ENCODE peak calls at places on chromosomes 7 and 10, in four cellular contexts. Z is A549, P is K562, O is HepG2. C is an unnamed sample.

GRCh38 chr10:88919041-88919440 is 33.5 kb downstream of the ACTA2 start:
- ATAC-seq in Z (no peak), P (no peak), O (no peak), C (no peak)

GRCh38 chr7:110590415-110590814 is 500.5 kb upstream of the LRRN3 start:
- ATAC-seq in O (no peak), P (peak; percentile 32), Z (peak; percentile 39), C (no peak)

GRCh38 chr7:51104278-51104677 is 212.3 kb downstream of the COBL start:
- ATAC-seq in O (no peak), Z (no peak), P (no peak), C (no peak)

GRCh38 chr7:139725843-139726484 is 51.8 kb downstream of the HIPK2 start:
- ATAC-seq in P (no peak), Z (no peak), O (no peak), C (peak; percentile 10)

GRCh38 chr7:1747004-1747801 is 77.1 kb downstream of the ELFN1 start:
- ATAC-seq in O (no peak), Z (no peak), P (no peak), C (no peak)

GRCh38 chr7:128352636-128353035 is 8.9 kb downstream of the PRRT4 start:
- ATAC-seq in P (no peak), O (no peak), Z (no peak), C (no peak)

GRCh38 chr7:133682364-133683181 is 429.7 kb downstream of the EXOC4 start:
- ATAC-seq in O (no peak), P (no peak), Z (no peak), C (no peak)

GRCh38 chr10:88541116-88541626 is 41.9 kb downstream of the RNLS start:
- ATAC-seq in O (no peak), Z (no peak), P (no peak), C (peak; percentile 57)

GRCh38 chr10:98374176-98374969 is 40.6 kb downstream of the PYROXD2 start:
- ATAC-seq in O (no peak), Z (peak; percentile 54), P (no peak), C (no peak)

GRCh38 chr7:36565792-36566356 is 158.4 kb downstream of the AOAH start:
- ATAC-seq in O (no peak), Z (no peak), P (no peak), C (peak; percentile 65)

GRCh38 chr10:63456437-63457210 is 9.2 kb downstream of the JMJD1C start:
- ATAC-seq in P (no peak), Z (no peak), O (no peak), C (no peak)

GRCh38 chr10:5710854-5711253 is 26.2 kb downstream of the TASOR2 start:
- ATAC-seq in O (no peak), Z (no peak), P (no peak), C (no peak)

GRCh38 chr7:132709971-132710567 is 133.8 kb upstream of the PLXNA4 start:
- ATAC-seq in P (peak; percentile 84), Z (no peak), O (peak; percentile 26), C (no peak)

GRCh38 chr7:16923019-16923418 is 41.2 kb upstream of the AGR3 start:
- ATAC-seq in O (no peak), P (peak; percentile 46), Z (no peak), C (no peak)

GRCh38 chr7:3548815-3549214 is 247.8 kb downstream of the SDK1 start:
- ATAC-seq in P (no peak), Z (no peak), O (no peak), C (no peak)

GRCh38 chr7:549891-550625 is 30.4 kb upstream of the PDGFA start:
- ATAC-seq in Z (no peak), P (no peak), O (no peak), C (no peak)

GRCh38 chr7:131203291-131203976 is 124.2 kb upstream of the MKLN1 start:
- ATAC-seq in O (no peak), P (no peak), Z (no peak), C (peak; percentile 76)

GRCh38 chr7:133491319-133491718 is 238.4 kb downstream of the EXOC4 start:
- ATAC-seq in Z (no peak), O (no peak), P (no peak), C (no peak)

GRCh38 chr7:138974675-138975237 is 6.4 kb downstream of the KIAA1549 start:
- ATAC-seq in P (no peak), Z (no peak), O (no peak), C (no peak)

GRCh38 chr10:14554091-14554842 is 220.4 kb downstream of the FAM107B start:
- ATAC-seq in P (no peak), Z (no peak), O (no peak), C (no peak)

GRCh38 chr10:23405540-23405939 is 33.3 kb upstream of the OTUD1 start:
- ATAC-seq in Z (no peak), P (no peak), O (peak; percentile 97), C (no peak)

GRCh38 chr10:59977486-59977885 is 71.1 kb upstream of the CCDC6 start:
- ATAC-seq in P (no peak), O (no peak), Z (no peak), C (no peak)

GRCh38 chr10:490256-490655 is 199.2 kb downstream of the DIP2C start:
- ATAC-seq in P (no peak), O (no peak), Z (no peak), C (peak; percentile 96)
- TF ChIP-seq EP300 in P (no peak), O (no peak), Z (no peak), C (peak; percentile 9)

DNA sequence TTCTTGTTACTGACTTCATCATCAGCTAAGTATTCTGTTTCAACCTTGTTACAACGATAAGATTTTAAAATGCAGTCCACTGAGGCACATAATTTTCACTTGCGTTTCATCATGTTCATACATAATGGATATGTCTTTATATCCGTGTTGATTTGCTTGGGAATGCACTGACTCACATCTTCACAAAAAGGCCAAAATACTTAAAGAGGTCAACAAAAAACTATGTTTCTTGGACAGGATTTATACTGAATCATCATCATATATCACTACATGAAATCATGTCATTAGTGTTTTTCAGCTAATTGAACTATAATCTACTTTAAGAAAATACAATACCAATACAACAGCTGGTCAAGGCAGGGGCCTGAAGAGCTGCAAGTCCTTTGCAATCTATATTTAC is 324.5 kb upstream of the KLF6 start:
- ATAC-seq in Z (no peak), O (no peak), P (no peak), C (no peak)
- TF ChIP-seq POLR2A in Z (no peak), O (no peak), P (no peak), C (no peak)

DNA sequence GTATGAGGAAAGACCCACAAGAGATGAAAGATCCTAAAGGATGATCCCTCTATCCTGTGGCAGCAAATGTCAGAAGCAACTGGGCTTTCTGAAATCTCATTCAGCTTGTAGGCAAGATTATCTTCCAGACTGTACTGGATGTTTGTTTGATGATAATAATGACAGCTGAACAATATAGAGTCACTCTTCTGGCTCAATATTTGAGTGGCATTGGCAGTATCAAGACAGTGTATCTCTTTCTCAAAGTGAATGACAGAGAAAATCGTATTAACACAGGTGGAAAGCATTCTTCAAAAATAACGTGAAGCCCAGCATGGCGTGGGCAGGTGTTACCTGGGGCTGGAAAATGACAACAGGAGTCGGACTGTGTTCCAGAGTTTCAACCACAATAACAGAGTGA is 114.5 kb downstream of the GPR37 start:
- ATAC-seq in P (no peak), Z (no peak), O (no peak), C (no peak)
- TF ChIP-seq EP300 in P (no peak), Z (no peak), O (no peak), C (no peak)

DNA sequence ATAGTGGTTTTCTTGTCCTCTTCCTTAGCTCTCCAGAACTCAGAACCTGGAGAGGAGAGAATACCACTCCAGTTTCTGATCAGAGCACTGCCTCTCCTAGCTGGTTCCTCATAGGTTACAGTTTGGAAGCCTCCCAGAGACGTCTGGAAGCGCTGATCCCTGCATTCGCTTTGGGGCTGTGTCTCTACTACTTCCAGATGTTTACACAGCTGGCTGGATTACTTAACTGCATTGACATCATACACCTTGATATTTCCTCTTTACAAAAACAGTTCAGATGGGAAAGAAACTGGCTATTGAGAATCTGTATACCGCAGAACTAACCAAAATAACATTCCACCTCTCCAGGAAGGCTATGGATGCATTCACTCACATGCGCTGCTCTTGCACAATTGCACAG is 327.2 kb upstream of the ZMIZ1 start:
- ATAC-seq in P (no peak), O (no peak), Z (no peak), C (peak; percentile 48)
- TF ChIP-seq POLR2A in P (no peak), O (no peak), Z (no peak), C (no peak)

GRCh38 chr10:458466-458865 is 231.0 kb downstream of the DIP2C start:
- ATAC-seq in P (no peak), Z (no peak), O (no peak), C (peak; percentile 84)
- TF ChIP-seq EP300 in P (no peak), Z (no peak), O (no peak), C (no peak)